ENCODE peak calls at places on chromosomes 3 and 15, in nine cellular contexts. V is AG09319, W is NAMALWA, H is T1000, I is transverse colon, G is NCI-H2107, E is T-cell, P is MCF 10A, J is ovary. C is an unnamed sample.

GRCh38 chr15:79858469-79858868 is 38.3 kb downstream of the MTHFS start:
- DNase-seq in V (no peak), W (peak), H (no peak), I (no peak), G (no peak), E (no peak), P (no peak), J (no peak), C (no peak)

GRCh38 chr3:73635254-73635653 is 10.5 kb upstream of the PDZRN3 start:
- DNase-seq in V (no peak), W (no peak), H (no peak), I (no peak), G (no peak), E (no peak), P (no peak), J (no peak), C (no peak)

GRCh38 chr15:89446260-89446891 is 50.0 kb downstream of the RHCG start:
- DNase-seq in V (no peak), W (no peak), H (no peak), I (no peak), G (no peak), E (no peak), P (no peak), J (no peak), C (no peak)

GRCh38 chr15:42914728-42915497 is 5.7 kb downstream of the TTBK2 start:
- DNase-seq in V (no peak), W (peak), H (no peak), I (no peak), G (no peak), E (no peak), P (no peak), J (no peak), C (peak)

GRCh38 chr15:87419341-87419740 is 837.2 kb downstream of the NTRK3 start:
- DNase-seq in V (no peak), W (no peak), H (peak), I (no peak), G (no peak), E (no peak), P (no peak), J (no peak), C (no peak)

GRCh38 chr15:101657968-101658784 is 6.0 kb upstream of the TM2D3 start:
- DNase-seq in V (no peak), W (no peak), H (no peak), I (peak), G (peak), E (no peak), P (peak), J (no peak), C (no peak)

GRCh38 chr3:16604887-16605602 is at the start of gene DAZL:
- DNase-seq in V (no peak), W (no peak), H (no peak), I (no peak), G (no peak), E (no peak), P (no peak), J (no peak), C (no peak)

GRCh38 chr3:149662240-149662887 is 4.5 kb upstream of the WWTR1 start:
- DNase-seq in V (no peak), W (no peak), H (no peak), I (no peak), G (no peak), E (no peak), P (no peak), J (no peak), C (no peak)

GRCh38 chr3:168539909-168540308 is 444.2 kb upstream of the GOLIM4 start:
- DNase-seq in V (no peak), W (no peak), H (no peak), I (no peak), G (no peak), E (no peak), P (no peak), J (no peak), C (no peak)

GRCh38 chr15:62698646-62699045 is 343.9 kb upstream of the TPM1 start:
- DNase-seq in V (no peak), W (no peak), H (no peak), I (no peak), G (no peak), E (no peak), P (no peak), J (no peak), C (no peak)

GRCh38 chr15:42154576-42155355 is 1.7 kb downstream of the PLA2G4F start:
- DNase-seq in V (no peak), W (no peak), H (no peak), I (no peak), G (no peak), E (no peak), P (peak), J (no peak), C (no peak)

GRCh38 chr3:184710870-184711365 is 946 bp downstream of the MAGEF1 start:
- DNase-seq in V (no peak), W (peak), H (no peak), I (peak), G (no peak), E (no peak), P (peak), J (peak), C (peak)